ENCODE peak calls at places on chromosome 16, in seven cellular contexts. U is heart right ventricle, B is retinal pigment epithelial cell, F is testis, X is PC-9, Y is nephron progenitor cell, L is WTC11. W is an unnamed sample.

GRCh38 chr16:12679660-12680272 is 123.9 kb downstream of the CPPED1 start:
- DNase-seq in U (no peak), B (no peak), F (no peak), X (no peak), Y (no peak), L (no peak), W (no peak)

GRCh38 chr16:4315185-4316102 is at the start of gene GLIS2:
- DNase-seq in U (peak; percentile 76), B (no peak), F (peak; percentile 52), X (peak; percentile 85), Y (peak; percentile 85), L (peak; percentile 82), W (peak; percentile 37)

GRCh38 chr16:11494433-11494832 is 92.3 kb downstream of the LITAF start:
- DNase-seq in U (no peak), B (no peak), F (no peak), X (no peak), Y (no peak), L (peak; percentile 31), W (no peak)

GRCh38 chr16:28503470-28504259 is 3.0 kb downstream of the IL27 start:
- DNase-seq in U (no peak), B (no peak), F (no peak), X (peak; percentile 26), Y (no peak), L (no peak), W (no peak)

GRCh38 chr16:24834459-24835335 is 11.1 kb upstream of the SLC5A11 start:
- DNase-seq in U (no peak), B (peak; percentile 22), F (peak; percentile 58), X (peak; percentile 56), Y (no peak), L (peak; percentile 52), W (peak; percentile 19)

GRCh38 chr16:27485811-27486210 is 63.9 kb downstream of the GTF3C1 start:
- DNase-seq in U (no peak), B (no peak), F (no peak), X (no peak), Y (no peak), L (no peak), W (no peak)

GRCh38 chr16:86383488-86384262 is 126.7 kb upstream of the FOXF1 start:
- DNase-seq in U (no peak), B (no peak), F (no peak), X (no peak), Y (no peak), L (no peak), W (no peak)

GRCh38 chr16:10877472-10877946 is 507 bp downstream of the CIITA start:
- DNase-seq in U (no peak), B (no peak), F (no peak), X (no peak), Y (no peak), L (no peak), W (no peak)

GRCh38 chr16:11210260-11210659 is 45.7 kb downstream of the SOCS1 start:
- DNase-seq in U (no peak), B (no peak), F (no peak), X (no peak), Y (no peak), L (no peak), W (no peak)

DNA sequence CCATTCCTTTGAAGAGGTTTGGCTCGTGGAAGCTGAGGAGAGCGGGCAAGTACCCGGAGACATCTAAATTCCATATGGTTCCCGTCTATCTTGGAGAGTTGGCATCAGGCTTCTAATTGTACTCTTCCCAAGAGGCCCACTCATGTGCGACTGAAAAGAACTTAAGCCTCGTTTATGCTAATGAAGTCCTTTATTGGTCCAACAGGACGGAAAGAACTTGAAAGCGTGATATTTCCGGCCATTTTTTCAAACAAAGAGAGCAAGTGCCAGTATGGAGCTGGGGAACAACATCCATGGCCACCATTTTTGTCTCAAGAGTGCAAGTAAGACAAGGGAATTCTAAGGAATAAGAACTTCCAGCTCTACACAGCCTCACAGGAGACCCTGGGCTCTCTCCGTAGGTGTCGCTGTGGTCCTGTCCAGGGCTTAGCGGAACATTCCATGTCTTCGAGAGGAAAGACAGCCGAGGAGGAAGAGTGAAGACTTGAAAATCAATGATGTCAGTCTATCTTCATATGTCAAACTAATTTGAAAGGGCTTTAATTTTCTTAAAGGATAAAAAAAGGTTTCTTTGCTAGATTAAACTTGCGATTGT is 566.0 kb upstream of the PSMD7 start:
- DNase-seq in U (no peak), B (no peak), F (no peak), X (no peak), Y (no peak), L (no peak), W (no peak)
- TF ChIP-seq CTCF in U (no peak), B (no peak), F (no peak), X (no peak), Y (no peak), L (no peak), W (no peak)

DNA sequence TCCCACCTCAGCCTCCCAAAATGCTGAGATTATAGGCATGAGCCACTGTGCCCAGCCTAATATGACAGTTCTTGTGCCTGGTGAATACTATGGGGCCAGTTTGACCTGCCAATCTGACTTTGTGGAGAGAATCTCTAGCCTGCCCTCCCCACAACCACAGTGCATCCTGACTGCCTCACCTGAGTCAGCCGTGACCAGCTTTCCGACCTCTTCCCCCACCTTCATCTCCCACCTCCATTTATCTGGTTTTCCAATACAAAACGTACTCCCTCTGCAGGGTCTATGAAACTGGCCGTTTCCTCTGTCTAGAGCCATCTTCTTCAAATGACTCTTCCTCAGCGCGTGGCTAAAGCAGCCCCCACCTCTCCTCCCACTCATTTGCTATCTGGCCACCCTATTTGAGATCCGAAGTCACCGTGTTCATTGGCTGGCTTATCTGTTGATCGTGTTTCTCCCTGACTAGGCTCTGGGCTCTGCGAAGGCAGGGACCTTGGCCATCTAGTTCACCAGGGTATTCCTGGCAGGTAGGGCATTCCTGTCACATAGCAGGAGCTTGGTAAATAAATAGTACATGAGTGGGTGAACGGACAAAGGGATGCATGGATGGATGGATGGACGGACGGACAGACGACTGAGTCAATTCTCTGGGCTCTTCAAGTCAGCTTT is 22.3 kb upstream of the PLLP start:
- DNase-seq in U (no peak), B (no peak), F (no peak), X (no peak), Y (no peak), L (no peak), W (no peak)
- TF ChIP-seq CTCF in U (no peak), B (no peak), F (no peak), X (no peak), Y (no peak), L (no peak), W (no peak)

DNA sequence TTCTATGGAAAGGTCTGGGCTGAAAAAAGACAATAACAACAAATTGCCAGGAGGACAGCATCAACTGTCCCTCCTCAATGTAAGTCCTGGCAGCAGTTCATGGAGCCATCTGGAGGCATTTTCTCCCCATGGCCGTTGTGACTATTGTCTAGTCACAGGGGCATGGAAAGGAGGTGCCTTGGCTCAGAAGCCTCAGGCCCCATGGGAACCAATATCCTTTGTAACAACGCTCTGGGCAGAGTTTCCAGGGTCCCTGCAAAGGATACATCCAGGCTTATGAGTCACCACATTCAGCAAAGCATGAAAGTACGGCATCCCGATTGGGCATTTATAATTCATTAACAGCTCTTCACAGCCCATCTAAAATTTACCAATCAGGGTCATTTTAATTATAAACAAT is 85.2 kb downstream of the GLG1 start:
- DNase-seq in U (no peak), B (peak; percentile 6), F (no peak), X (no peak), Y (no peak), L (no peak), W (no peak)
- TF ChIP-seq CTCF in U (no peak), B (no peak), F (no peak), X (no peak), Y (no peak), L (no peak), W (no peak)

GRCh38 chr16:84680165-84680842 is 19.5 kb upstream of the USP10 start:
- DNase-seq in U (no peak), B (no peak), F (no peak), X (no peak), Y (no peak), L (no peak), W (no peak)
- TF ChIP-seq CTCF in U (no peak), B (no peak), F (no peak), X (no peak), Y (no peak), L (no peak), W (no peak)

DNA sequence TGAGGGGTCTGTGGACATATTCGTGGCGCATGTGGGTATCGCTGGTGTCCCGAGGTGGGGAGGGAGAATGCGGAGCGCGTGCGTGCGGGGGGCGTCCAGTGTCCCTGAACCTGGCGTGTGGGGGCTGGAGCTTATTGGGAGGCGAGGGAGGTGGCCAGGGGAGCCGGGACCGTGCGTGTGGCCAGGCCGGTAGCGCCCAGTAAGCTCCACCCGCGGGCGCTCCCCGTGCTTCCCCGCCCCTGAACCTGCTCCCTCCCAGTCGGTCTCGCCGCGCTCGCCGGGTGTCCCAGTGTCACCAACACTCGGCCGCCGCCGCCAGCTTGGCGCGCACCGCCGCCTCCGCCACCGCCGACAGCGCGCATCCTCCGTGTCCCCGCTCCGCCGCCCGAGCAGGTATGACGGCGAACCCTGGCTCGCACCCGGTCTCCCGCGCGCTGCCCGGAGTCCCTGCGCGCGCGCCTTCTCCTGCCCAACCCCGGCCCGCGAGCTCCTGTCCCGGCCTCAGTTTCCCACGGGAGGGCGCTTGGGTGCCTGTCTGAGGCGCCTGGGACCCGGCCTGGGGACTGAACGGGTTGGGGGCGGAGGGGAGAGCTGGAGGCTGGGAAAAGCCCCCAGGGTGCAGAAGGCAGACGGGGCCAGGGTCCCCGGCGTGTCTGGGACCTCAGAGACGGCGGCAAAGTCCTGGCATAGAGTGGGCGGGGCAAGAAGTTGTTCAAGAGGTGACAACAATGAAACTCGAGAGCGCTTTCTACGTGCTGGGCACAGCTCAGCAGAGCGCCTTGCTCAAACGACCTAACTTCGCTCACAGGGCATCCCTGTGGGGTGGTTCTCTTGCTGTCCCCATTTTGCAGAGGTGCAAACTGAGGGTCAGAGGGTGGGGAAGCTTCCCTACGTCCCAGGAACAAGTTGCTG is at the start of gene SCNN1B:
- DNase-seq in U (peak; percentile 21), B (no peak), F (no peak), X (peak; percentile 42), Y (peak; percentile 65), L (peak; percentile 58), W (peak; percentile 4)
- TF ChIP-seq CTCF in U (no peak), B (no peak), F (no peak), X (no peak), Y (no peak), L (no peak), W (no peak)

DNA sequence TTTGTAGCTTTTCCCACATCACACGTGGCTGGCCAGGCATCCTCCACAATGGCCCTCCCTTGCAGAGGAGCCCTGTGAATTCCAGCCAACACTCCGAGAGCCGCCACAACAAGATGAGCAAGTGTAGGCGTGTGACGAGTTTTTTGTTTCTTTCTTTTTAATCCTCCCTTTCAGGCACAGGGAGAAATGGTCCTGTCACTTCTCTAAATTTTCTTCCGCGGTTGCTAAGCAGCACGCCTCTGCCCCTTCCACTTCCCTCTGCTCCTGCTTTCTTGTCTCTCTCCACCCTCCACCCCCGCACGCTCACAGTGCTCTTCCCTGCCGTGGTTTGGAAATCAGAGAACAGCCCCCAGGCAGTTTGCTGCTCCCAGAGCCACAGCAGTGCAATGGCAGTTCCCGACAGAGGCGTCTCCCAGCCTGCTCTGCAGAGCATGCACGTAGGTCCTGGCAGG is 68.0 kb upstream of the MRTFB start:
- DNase-seq in U (peak; percentile 55), B (no peak), F (peak; percentile 68), X (peak; percentile 61), Y (peak; percentile 53), L (peak; percentile 69), W (no peak)
- TF ChIP-seq CTCF in U (peak; percentile 31), B (no peak), F (no peak), X (no peak), Y (no peak), L (no peak), W (no peak)